ENCODE peak calls at places on chromosome 4, in six cellular contexts. N is HepG2, Q is endothelial cell of umbilical vein, R is A549, G is NB4, X is K562. H is an unnamed sample.

GRCh38 chr4:4780634-4781287 is 78.7 kb upstream of the MSX1 start:
- DNase-seq in N (no peak), Q (no peak), R (no peak), G (no peak), X (no peak), H (no peak)

GRCh38 chr4:3344104-3344503 is 51.3 kb downstream of the RGS12 start:
- DNase-seq in N (no peak), Q (no peak), R (no peak), G (no peak), X (no peak), H (no peak)

GRCh38 chr4:38663021-38663800 is 788 bp upstream of the KLF3 start:
- DNase-seq in N (no peak), Q (peak; percentile 75), R (peak; percentile 25), G (peak; percentile 85), X (no peak), H (no peak)

GRCh38 chr4:128450326-128451120 is 162.9 kb upstream of the PGRMC2 start:
- DNase-seq in N (no peak), Q (no peak), R (no peak), G (no peak), X (no peak), H (no peak)

GRCh38 chr4:147714575-147715401 is 17.1 kb upstream of the ARHGAP10 start:
- DNase-seq in N (no peak), Q (peak; percentile 81), R (no peak), G (no peak), X (no peak), H (no peak)

GRCh38 chr4:135281230-135281629 is 1079.6 kb upstream of the PABPC4L start:
- DNase-seq in N (no peak), Q (no peak), R (no peak), G (no peak), X (no peak), H (no peak)

GRCh38 chr4:109921384-109921808 is 8.7 kb downstream of the EGF start:
- DNase-seq in N (no peak), Q (no peak), R (peak; percentile 18), G (no peak), X (no peak), H (no peak)

GRCh38 chr4:173500841-173501591 is 29.0 kb downstream of the HAND2 start:
- DNase-seq in N (no peak), Q (no peak), R (no peak), G (no peak), X (no peak), H (no peak)

GRCh38 chr4:81688085-81688484 is 216.4 kb upstream of the RASGEF1B start:
- DNase-seq in N (no peak), Q (no peak), R (no peak), G (no peak), X (no peak), H (no peak)

GRCh38 chr4:40311811-40312346 is 23.3 kb upstream of the CHRNA9 start:
- DNase-seq in N (no peak), Q (peak; percentile 92), R (no peak), G (no peak), X (peak; percentile 88), H (no peak)

GRCh38 chr4:134408897-134409296 is 207.3 kb upstream of the PABPC4L start:
- DNase-seq in N (no peak), Q (no peak), R (no peak), G (no peak), X (no peak), H (no peak)

GRCh38 chr4:38615847-38616246 is 48.2 kb upstream of the KLF3 start:
- DNase-seq in N (no peak), Q (no peak), R (no peak), G (no peak), X (peak; percentile 24), H (no peak)

GRCh38 chr4:2805712-2806391 is 13.0 kb downstream of the SH3BP2 start:
- DNase-seq in N (no peak), Q (peak; percentile 43), R (no peak), G (no peak), X (no peak), H (no peak)

GRCh38 chr4:48620093-48620492 is 130.0 kb downstream of the ZAR1 start:
- DNase-seq in N (no peak), Q (no peak), R (no peak), G (no peak), X (no peak), H (no peak)

GRCh38 chr4:13580018-13580417 is 35.7 kb upstream of the NKX3-2 start:
- DNase-seq in N (no peak), Q (no peak), R (no peak), G (peak; percentile 87), X (no peak), H (no peak)

GRCh38 chr4:139666735-139667266 is 1.2 kb downstream of the MGST2 start:
- DNase-seq in N (peak; percentile 47), Q (peak; percentile 84), R (no peak), G (peak; percentile 42), X (peak; percentile 63), H (no peak)

GRCh38 chr4:48931459-48931858 is 24.9 kb upstream of the OCIAD2 start:
- DNase-seq in N (no peak), Q (no peak), R (no peak), G (no peak), X (no peak), H (no peak)

GRCh38 chr4:153114771-153115321 is 89.4 kb upstream of the TRIM2 start:
- DNase-seq in N (no peak), Q (no peak), R (no peak), G (no peak), X (no peak), H (no peak)

GRCh38 chr4:138217567-138217966 is 24.6 kb downstream of the SLC7A11 start:
- DNase-seq in N (no peak), Q (no peak), R (no peak), G (no peak), X (no peak), H (no peak)
- TF ChIP-seq MYC in N (no peak), Q (no peak), R (no peak), G (no peak), X (no peak), H (no peak)

GRCh38 chr4:114057746-114058145 is 78.3 kb upstream of the ARSJ start:
- DNase-seq in N (peak; percentile 13), Q (no peak), R (no peak), G (no peak), X (no peak), H (no peak)

GRCh38 chr4:114056599-114056998 is 77.2 kb upstream of the ARSJ start:
- DNase-seq in N (no peak), Q (no peak), R (no peak), G (no peak), X (no peak), H (no peak)

DNA sequence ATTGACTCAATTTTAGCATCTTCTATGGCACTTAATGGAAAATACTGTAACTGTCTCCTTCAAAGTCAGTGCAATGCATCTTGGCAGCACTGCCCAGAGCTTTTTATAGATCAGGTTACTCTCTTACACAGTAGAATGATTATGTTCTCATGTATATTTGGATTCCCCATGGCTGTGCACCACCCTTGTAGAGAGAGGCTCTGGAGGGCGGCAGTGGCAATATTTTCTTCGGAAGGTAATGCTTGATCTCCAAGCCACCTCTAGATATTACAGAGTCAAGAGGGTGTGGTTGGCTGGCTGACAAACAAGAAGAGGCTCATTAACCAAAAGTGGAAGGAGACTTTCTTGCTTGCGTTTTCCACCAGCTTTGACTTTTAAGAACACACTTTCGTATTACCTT is 72.8 kb upstream of the ARSJ start:
- DNase-seq in N (no peak), Q (no peak), R (no peak), G (no peak), X (no peak), H (no peak)
- TF ChIP-seq MYC in N (no peak), Q (no peak), R (no peak), G (no peak), X (no peak), H (no peak)

DNA sequence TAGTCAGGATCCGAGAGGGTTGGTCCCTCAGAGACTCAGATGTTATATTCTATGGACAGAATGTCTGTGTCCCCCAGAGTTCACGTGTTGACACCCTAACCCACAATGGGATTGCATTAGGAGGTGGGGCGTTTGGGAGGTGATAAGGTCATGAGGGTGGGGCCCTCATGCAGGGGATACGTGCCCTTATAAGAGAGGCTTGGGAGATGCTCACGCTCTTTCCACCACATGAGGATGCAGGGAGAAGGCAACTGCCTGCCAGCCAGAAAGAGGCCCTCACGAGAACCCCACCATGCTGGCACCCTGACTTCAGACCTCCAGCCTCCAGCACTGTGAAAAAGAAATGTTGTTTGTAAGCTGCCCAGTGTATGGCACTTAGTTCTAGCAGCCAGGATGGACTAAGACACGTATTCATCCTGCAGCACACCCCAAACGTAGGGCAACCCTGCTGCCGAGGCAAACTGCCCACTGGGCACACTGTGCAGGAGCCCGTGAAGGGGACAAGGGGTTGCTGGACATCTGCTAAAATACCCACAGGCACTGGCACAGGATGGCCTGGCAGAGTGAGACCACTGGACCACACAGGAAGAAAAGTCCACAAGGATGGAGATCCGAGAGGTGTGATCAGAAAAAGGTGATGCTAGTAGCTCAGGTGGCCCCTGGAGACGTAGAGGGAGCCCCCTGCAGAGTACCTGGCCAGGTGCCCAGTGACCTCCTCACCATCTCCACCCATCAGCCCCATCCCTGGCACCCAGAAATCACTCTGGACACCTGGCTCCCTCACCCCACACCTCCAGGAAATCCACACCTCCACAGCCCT is 62.7 kb downstream of the HTRA3 start:
- DNase-seq in N (no peak), Q (no peak), R (no peak), G (no peak), X (no peak), H (no peak)
- TF ChIP-seq MYC in N (no peak), Q (no peak), R (no peak), G (no peak), X (no peak), H (no peak)

GRCh38 chr4:148831945-148832344 is 389.7 kb upstream of the NR3C2 start:
- DNase-seq in N (no peak), Q (peak; percentile 95), R (no peak), G (no peak), X (no peak), H (no peak)
- TF ChIP-seq MYC in N (no peak), Q (no peak), R (no peak), G (no peak), X (no peak), H (no peak)

DNA sequence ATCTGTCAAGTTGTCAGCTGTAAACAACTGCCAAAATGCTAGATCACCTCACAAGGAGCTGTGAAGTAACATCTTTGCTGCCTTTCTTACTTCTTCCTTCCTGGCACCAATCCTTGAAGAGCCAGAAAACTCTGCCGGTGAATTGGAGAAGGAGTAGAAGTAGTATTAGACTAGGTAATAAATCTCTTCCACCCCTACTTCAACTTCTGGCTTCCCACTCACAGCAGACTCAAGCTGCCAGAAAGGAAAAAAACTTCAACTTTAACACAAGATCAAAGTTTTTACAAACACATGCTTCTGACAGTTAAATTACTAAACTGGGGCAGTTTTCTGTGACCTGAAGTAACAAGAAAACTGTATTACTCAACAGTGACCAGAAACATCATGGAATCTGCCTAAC is 164.7 kb upstream of the SLC7A11 start:
- DNase-seq in N (no peak), Q (no peak), R (no peak), G (peak; percentile 68), X (no peak), H (no peak)
- TF ChIP-seq MYC in N (no peak), Q (no peak), R (no peak), G (no peak), X (no peak), H (no peak)

GRCh38 chr4:44623687-44624086 is 27.7 kb downstream of the YIPF7 start:
- DNase-seq in N (no peak), Q (no peak), R (no peak), G (no peak), X (no peak), H (no peak)
- TF ChIP-seq MYC in N (no peak), Q (no peak), R (no peak), G (no peak), X (no peak), H (no peak)

GRCh38 chr4:72340803-72341431 is 228.1 kb downstream of the ADAMTS3 start:
- DNase-seq in N (no peak), Q (no peak), R (no peak), G (no peak), X (no peak), H (no peak)
- TF ChIP-seq MYC in N (no peak), Q (no peak), R (no peak), G (no peak), X (no peak), H (no peak)